ENCODE peak calls at places on chromosomes 11 and 22, in four cellular contexts. L is OCI-M1; H is CD8-positive, alpha-beta T cell; N is substantia nigra. E is an unnamed sample.

GRCh38 chr22:37284807-37285355 is 2.6 kb downstream of the CYTH4 start:
- DNase-seq in H (peak), N (peak), L (peak), E (peak)

GRCh38 chr11:99739464-99740089 is 718.8 kb downstream of the CNTN5 start:
- DNase-seq in H (no peak), L (peak), N (no peak), E (no peak)

GRCh38 chr11:72119188-72119587 is 6.7 kb upstream of the ANAPC15 start:
- DNase-seq in H (no peak), L (no peak), N (no peak), E (no peak)

GRCh38 chr11:91947215-91947614 is 277.4 kb upstream of the FAT3 start:
- DNase-seq in L (peak), N (no peak), H (no peak), E (no peak)

GRCh38 chr22:38262051-38262795 is 10.6 kb downstream of the TMEM184B start:
- DNase-seq in L (peak), N (peak), H (peak), E (peak)

GRCh38 chr11:69156673-69157155 is 979 bp downstream of the SMIM38 start:
- DNase-seq in N (no peak), H (no peak), L (no peak), E (no peak)

GRCh38 chr22:27474711-27475547 is 326.6 kb downstream of the MN1 start:
- DNase-seq in L (no peak), H (no peak), N (no peak), E (no peak)

GRCh38 chr11:33387586-33387985 is 130.4 kb downstream of the HIPK3 start:
- DNase-seq in H (no peak), N (no peak), L (peak), E (no peak)

GRCh38 chr11:86314636-86315035 is 12.6 kb downstream of the HIKESHI start:
- DNase-seq in H (no peak), N (no peak), L (no peak), E (no peak)